ENCODE peak calls at places on chromosomes 7 and 10, in five cellular contexts. C is GM06990, D is GM12865, G is cardiac fibroblast, L is type B pancreatic cell. B is an unnamed sample.

GRCh38 chr10:78215645-78216044 is 182.0 kb downstream of the RPS24 start:
- DNase-seq in G (peak), C (no peak), L (no peak), D (no peak), B (no peak)

GRCh38 chr7:47546728-47547494 is 35.0 kb downstream of the TNS3 start:
- DNase-seq in D (no peak), L (no peak), C (no peak), G (no peak), B (no peak)

GRCh38 chr7:108235451-108236061 is 105.4 kb upstream of the LAMB4 start:
- DNase-seq in L (no peak), D (no peak), C (no peak), G (peak), B (no peak)

GRCh38 chr7:44062903-44063295 is 2.5 kb downstream of the PGAM2 start:
- DNase-seq in L (no peak), G (no peak), C (no peak), D (no peak), B (no peak)

GRCh38 chr10:102677736-102678354 is 33.6 kb downstream of the TRIM8 start:
- DNase-seq in L (no peak), C (no peak), G (no peak), D (no peak), B (no peak)

GRCh38 chr10:93703066-93703465 is 674 bp upstream of the FRA10AC1 start:
- DNase-seq in L (no peak), C (no peak), G (peak), D (peak), B (no peak)

GRCh38 chr10:61664985-61665384 is 2.3 kb downstream of the CABCOCO1 start:
- DNase-seq in G (no peak), D (no peak), L (no peak), C (no peak), B (no peak)

GRCh38 chr10:79390551-79391229 is 43.4 kb downstream of the PPIF start:
- DNase-seq in G (no peak), C (no peak), L (peak), D (peak), B (no peak)

GRCh38 chr10:15374156-15374555 is 3.1 kb upstream of the FAM171A1 start:
- DNase-seq in C (peak), G (no peak), D (peak), L (no peak), B (peak)

GRCh38 chr10:43257210-43258031 is 9.4 kb downstream of the RASGEF1A start:
- DNase-seq in C (no peak), L (no peak), G (no peak), D (no peak), B (peak)

GRCh38 chr7:135853499-135853898 is 104.9 kb upstream of the FAM180A start:
- DNase-seq in L (no peak), G (no peak), C (no peak), D (no peak), B (no peak)

GRCh38 chr7:157404845-157405481 is 68.2 kb downstream of the DNAJB6 start:
- DNase-seq in L (no peak), D (no peak), C (no peak), G (peak), B (no peak)

GRCh38 chr10:123930340-123931001 is 38.9 kb upstream of the CPXM2 start:
- DNase-seq in C (no peak), G (no peak), D (no peak), L (no peak), B (no peak)

GRCh38 chr10:123392182-123392930 is 238.2 kb downstream of the BUB3 start:
- DNase-seq in G (no peak), D (peak), C (peak), L (no peak), B (peak)

GRCh38 chr10:124705817-124706461 is 38.2 kb downstream of the FAM53B start:
- DNase-seq in C (no peak), D (no peak), L (no peak), G (no peak), B (no peak)

GRCh38 chr10:61460835-61461234 is 7.7 kb upstream of the TMEM26 start:
- DNase-seq in C (no peak), L (no peak), G (no peak), D (no peak), B (no peak)

GRCh38 chr10:51860257-51860656 is 160.9 kb upstream of the CSTF2T start:
- DNase-seq in G (peak), L (no peak), C (no peak), D (peak), B (no peak)

GRCh38 chr7:121140790-121141189 is 152.3 kb downstream of the CPED1 start:
- DNase-seq in C (no peak), G (no peak), L (no peak), D (no peak), B (no peak)

GRCh38 chr7:128845475-128845874 is 15.3 kb downstream of the FLNC start:
- DNase-seq in C (no peak), D (no peak), G (no peak), L (no peak), B (no peak)

GRCh38 chr7:1466524-1467271 is 7.4 kb upstream of the MICALL2 start:
- DNase-seq in G (peak), C (no peak), D (peak), L (no peak), B (no peak)

GRCh38 chr7:134855467-134855866 is 76.0 kb downstream of the CALD1 start:
- DNase-seq in L (no peak), D (no peak), C (no peak), G (no peak), B (no peak)

DNA sequence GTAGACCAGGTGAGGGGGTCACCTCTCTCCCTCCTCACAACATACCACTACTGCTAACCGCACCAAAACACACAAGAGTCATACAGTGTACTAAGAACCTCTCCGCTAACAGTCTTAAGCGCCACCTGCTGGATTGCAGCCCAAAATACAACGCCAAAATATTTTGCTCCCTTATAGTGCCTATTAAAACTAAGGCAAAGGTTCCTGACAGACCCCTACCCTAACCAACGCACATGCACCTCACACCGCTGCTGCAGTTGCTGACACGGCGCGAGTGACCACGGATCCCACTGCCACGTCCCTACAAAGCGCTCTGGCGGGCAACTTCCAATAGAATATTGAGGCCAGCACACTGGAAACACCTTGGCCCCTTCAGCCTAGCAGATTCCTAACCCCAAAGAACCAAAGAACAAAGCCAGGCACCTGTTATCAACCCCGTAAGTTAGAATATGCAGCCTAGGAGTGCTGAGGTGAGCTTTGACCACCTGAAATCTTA is 563.6 kb upstream of the SEMA3D start:
- DNase-seq in G (peak), L (no peak), C (peak), D (peak), B (peak)
- TF ChIP-seq CTCF in G (peak), L (peak), C (peak), D (peak), B (peak)

GRCh38 chr10:119526606-119527592 is 15.6 kb downstream of the RGS10 start:
- DNase-seq in L (no peak), D (no peak), C (no peak), G (no peak), B (no peak)
- TF ChIP-seq CTCF in L (peak), D (no peak), C (peak), G (peak), B (no peak)

GRCh38 chr7:92432299-92432946 is 14.9 kb upstream of the GATAD1 start:
- DNase-seq in L (no peak), G (no peak), D (no peak), C (no peak), B (no peak)
- TF ChIP-seq CTCF in L (no peak), G (no peak), D (no peak), C (no peak), B (no peak)

DNA sequence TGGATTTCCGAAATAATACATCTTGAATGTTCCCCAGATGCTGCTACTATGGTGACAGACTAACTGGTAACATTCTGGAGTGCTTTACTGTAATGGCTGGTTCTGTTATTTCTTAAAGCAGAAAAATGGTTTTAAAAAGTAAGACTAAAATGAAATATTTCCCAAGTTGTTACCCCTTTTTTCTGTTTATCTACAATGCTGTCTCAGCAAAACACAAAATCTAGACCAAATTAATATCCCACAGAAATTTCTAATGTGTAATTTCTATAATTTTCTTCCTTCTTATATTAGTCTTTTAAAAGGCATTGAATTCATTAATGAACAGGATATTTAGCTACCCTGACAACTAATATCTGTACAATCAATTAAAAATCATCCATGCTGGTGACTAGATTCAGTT is 19.1 kb upstream of the MTERF1 start:
- DNase-seq in D (no peak), C (no peak), L (no peak), G (no peak), B (no peak)
- TF ChIP-seq CTCF in D (no peak), C (no peak), L (no peak), G (no peak), B (no peak)

B was measured in GM10248.